ENCODE peak calls at places on chromosomes 6 and 20, in ten cellular contexts. V is IMR-90, F is foreskin fibroblast, M is OCI-LY7, O is psoas muscle, A is GM23248, H is transverse colon, R is AG04450, P is cerebellum, Y is left cardiac atrium. L is an unnamed sample.
A peak's percentile ranks its signal among the peaks of the same experiment; 100 is the strongest.

GRCh38 chr6:107730106-107730505 is 94.0 kb downstream of the SCML4 start:
- DNase-seq in V (no peak), F (no peak), M (no peak), O (no peak), A (no peak), H (peak; percentile 22), R (no peak), P (no peak), Y (no peak), L (no peak)

GRCh38 chr6:467111-467510 is 75.6 kb downstream of the IRF4 start:
- DNase-seq in V (no peak), F (no peak), M (no peak), O (no peak), A (no peak), H (no peak), R (no peak), P (no peak), Y (no peak), L (no peak)

GRCh38 chr20:58649288-58650180 is 1.5 kb upstream of the STX16 start:
- DNase-seq in V (no peak), F (peak; percentile 51), M (no peak), O (peak; percentile 56), A (no peak), H (peak; percentile 28), R (no peak), P (peak; percentile 30), Y (peak; percentile 45), L (no peak)

GRCh38 chr6:54493138-54493537 is 184.9 kb downstream of the TINAG start:
- DNase-seq in V (peak; percentile 86), F (peak; percentile 82), M (no peak), O (no peak), A (peak; percentile 85), H (no peak), R (peak; percentile 51), P (no peak), Y (no peak), L (no peak)

GRCh38 chr6:147468634-147469033 is 39.9 kb upstream of the SAMD5 start:
- DNase-seq in V (no peak), F (no peak), M (no peak), O (no peak), A (no peak), H (no peak), R (no peak), P (no peak), Y (no peak), L (no peak)

GRCh38 chr20:63454729-63455567 is 17.5 kb downstream of the KCNQ2 start:
- DNase-seq in V (no peak), F (no peak), M (no peak), O (no peak), A (no peak), H (no peak), R (no peak), P (no peak), Y (no peak), L (no peak)

GRCh38 chr20:5181955-5182354 is 55.1 kb downstream of the CDS2 start:
- DNase-seq in V (peak; percentile 80), F (peak; percentile 64), M (no peak), O (no peak), A (peak; percentile 45), H (no peak), R (peak; percentile 43), P (no peak), Y (no peak), L (no peak)

GRCh38 chr20:38196592-38196991 is 31.5 kb upstream of the TGM2 start:
- DNase-seq in V (peak; percentile 80), F (peak; percentile 96), M (no peak), O (peak; percentile 86), A (peak; percentile 83), H (peak; percentile 14), R (no peak), P (no peak), Y (peak; percentile 90), L (peak; percentile 84)

GRCh38 chr6:170278743-170279094 is 12.2 kb downstream of the DLL1 start:
- DNase-seq in V (no peak), F (no peak), M (peak; percentile 21), O (no peak), A (no peak), H (no peak), R (no peak), P (no peak), Y (no peak), L (no peak)

GRCh38 chr20:60976913-60977312 is 275.1 kb upstream of the CDH4 start:
- DNase-seq in V (no peak), F (no peak), M (no peak), O (no peak), A (no peak), H (no peak), R (no peak), P (no peak), Y (no peak), L (no peak)

GRCh38 chr6:139344186-139344963 is 30.1 kb downstream of the CITED2 start:
- DNase-seq in V (no peak), F (no peak), M (no peak), O (no peak), A (no peak), H (no peak), R (no peak), P (no peak), Y (no peak), L (no peak)

GRCh38 chr6:52510213-52510562 is 66.7 kb downstream of the TRAM2 start:
- DNase-seq in V (no peak), F (no peak), M (no peak), O (no peak), A (no peak), H (no peak), R (no peak), P (no peak), Y (no peak), L (no peak)

GRCh38 chr20:8414611-8415274 is 282.7 kb downstream of the PLCB1 start:
- DNase-seq in V (peak; percentile 78), F (peak; percentile 88), M (no peak), O (no peak), A (peak; percentile 69), H (no peak), R (no peak), P (no peak), Y (no peak), L (no peak)

GRCh38 chr20:46810442-46811327 is 84.0 kb upstream of the EYA2 start:
- DNase-seq in V (no peak), F (no peak), M (no peak), O (no peak), A (no peak), H (no peak), R (no peak), P (no peak), Y (no peak), L (no peak)

GRCh38 chr6:73665686-73666319 is 12.0 kb upstream of the SLC17A5 start:
- DNase-seq in V (peak; percentile 46), F (peak; percentile 43), M (no peak), O (no peak), A (peak; percentile 20), H (no peak), R (no peak), P (no peak), Y (no peak), L (no peak)

GRCh38 chr6:31083742-31084354 is 28.5 kb downstream of the C6orf15 start:
- DNase-seq in V (peak; percentile 92), F (peak; percentile 84), M (peak; percentile 58), O (peak; percentile 57), A (peak; percentile 77), H (peak; percentile 44), R (peak; percentile 61), P (no peak), Y (no peak), L (peak; percentile 50)

GRCh38 chr6:138588805-138589434 is 89.6 kb upstream of the NHSL1 start:
- DNase-seq in V (peak; percentile 83), F (peak; percentile 88), M (peak; percentile 68), O (no peak), A (peak; percentile 77), H (peak; percentile 52), R (peak; percentile 67), P (peak; percentile 78), Y (peak; percentile 49), L (peak; percentile 46)

GRCh38 chr6:45930419-45931059 is 85.1 kb downstream of the CLIC5 start:
- DNase-seq in V (peak; percentile 41), F (peak; percentile 74), M (peak; percentile 51), O (peak; percentile 82), A (peak; percentile 67), H (peak; percentile 71), R (peak; percentile 24), P (peak; percentile 31), Y (peak; percentile 73), L (peak; percentile 70)

GRCh38 chr6:147758305-147758704 is 249.8 kb downstream of the SAMD5 start:
- DNase-seq in V (no peak), F (no peak), M (no peak), O (no peak), A (no peak), H (no peak), R (no peak), P (no peak), Y (no peak), L (no peak)

GRCh38 chr6:169623343-169623742 is 78.5 kb downstream of the WDR27 start:
- DNase-seq in V (no peak), F (no peak), M (no peak), O (no peak), A (no peak), H (no peak), R (no peak), P (no peak), Y (no peak), L (no peak)

GRCh38 chr6:74764486-74764885 is 441.4 kb downstream of the COL12A1 start:
- DNase-seq in V (peak; percentile 28), F (no peak), M (no peak), O (no peak), A (peak; percentile 64), H (no peak), R (no peak), P (no peak), Y (no peak), L (no peak)

GRCh38 chr6:81864124-81864523 is 111.6 kb upstream of the TENT5A start:
- DNase-seq in V (no peak), F (no peak), M (no peak), O (no peak), A (no peak), H (no peak), R (no peak), P (no peak), Y (no peak), L (no peak)

GRCh38 chr6:143549630-143550268 is 38.2 kb upstream of the FUCA2 start:
- DNase-seq in V (no peak), F (no peak), M (no peak), O (no peak), A (no peak), H (no peak), R (no peak), P (no peak), Y (no peak), L (no peak)

GRCh38 chr6:17103715-17104114 is 1.9 kb downstream of the STMND1 start:
- DNase-seq in V (no peak), F (peak; percentile 15), M (no peak), O (no peak), A (peak; percentile 34), H (no peak), R (no peak), P (no peak), Y (no peak), L (no peak)

GRCh38 chr20:50211065-50211464 is 20.4 kb downstream of the CEBPB start:
- DNase-seq in V (no peak), F (no peak), M (no peak), O (no peak), A (no peak), H (no peak), R (no peak), P (no peak), Y (no peak), L (no peak)

GRCh38 chr6:44733868-44734267 is 346.4 kb downstream of the CDC5L start:
- DNase-seq in V (no peak), F (no peak), M (no peak), O (no peak), A (no peak), H (peak; percentile 55), R (no peak), P (no peak), Y (peak; percentile 45), L (no peak)

GRCh38 chr6:149132336-149132735 is 185.2 kb upstream of the TAB2 start:
- DNase-seq in V (no peak), F (no peak), M (no peak), O (no peak), A (no peak), H (peak; percentile 10), R (no peak), P (no peak), Y (no peak), L (no peak)

GRCh38 chr20:46695888-46696287 is 6.6 kb upstream of the TP53RK start:
- DNase-seq in V (peak; percentile 69), F (peak; percentile 28), M (no peak), O (no peak), A (peak; percentile 60), H (no peak), R (no peak), P (no peak), Y (no peak), L (no peak)